ENCODE peak calls at places on chromosome 21, in eight cellular contexts. One of them, this sample, is unnamed. For H3K4me1 and H3K9me3, the result is how much of the 10 kb centered on the place peaks cover.

GRCh38 chr21:45075606-45076244 is 1.3 kb downstream of the ADARB1 start:
- DNase-seq in IMR-90: no peak
- DNase-seq in aorta: no peak
- DNase-seq in astrocyte: no peak
- DNase-seq in A549: no peak
- DNase-seq in uterus: no peak
- DNase-seq in upper lobe of right lung: no peak
- DNase-seq in CD4-positive, alpha-beta memory T cell: no peak
- DNase-seq in this sample: no peak

GRCh38 chr21:46156678-46157077 is 1.3 kb upstream of the FTCD start:
- DNase-seq in IMR-90: no peak
- DNase-seq in aorta: no peak
- DNase-seq in astrocyte: no peak
- DNase-seq in A549: no peak
- DNase-seq in uterus: no peak
- DNase-seq in upper lobe of right lung: no peak
- DNase-seq in CD4-positive, alpha-beta memory T cell: no peak
- DNase-seq in this sample: no peak

GRCh38 chr21:45593162-45594022 is 50.1 kb upstream of the PCBP3 start:
- DNase-seq in IMR-90: no peak
- DNase-seq in aorta: peak
- DNase-seq in astrocyte: no peak
- DNase-seq in A549: no peak
- DNase-seq in uterus: no peak
- DNase-seq in upper lobe of right lung: peak
- DNase-seq in CD4-positive, alpha-beta memory T cell: no peak
- DNase-seq in this sample: no peak

GRCh38 chr21:34907783-34908423 is 141.2 kb downstream of the RUNX1 start:
- DNase-seq in IMR-90: no peak
- DNase-seq in aorta: no peak
- DNase-seq in astrocyte: no peak
- DNase-seq in A549: no peak
- DNase-seq in uterus: no peak
- DNase-seq in upper lobe of right lung: no peak
- DNase-seq in CD4-positive, alpha-beta memory T cell: no peak
- DNase-seq in this sample: no peak

GRCh38 chr21:44640761-44641160 is 3.6 kb downstream of the KRTAP10-10 start:
- DNase-seq in IMR-90: no peak
- DNase-seq in aorta: no peak
- DNase-seq in astrocyte: no peak
- DNase-seq in A549: no peak
- DNase-seq in uterus: no peak
- DNase-seq in upper lobe of right lung: no peak
- DNase-seq in CD4-positive, alpha-beta memory T cell: no peak
- DNase-seq in this sample: no peak

GRCh38 chr21:36661511-36662309 is 37.2 kb upstream of the SIM2 start:
- DNase-seq in IMR-90: peak
- DNase-seq in aorta: no peak
- DNase-seq in astrocyte: no peak
- DNase-seq in A549: peak
- DNase-seq in uterus: no peak
- DNase-seq in upper lobe of right lung: no peak
- DNase-seq in CD4-positive, alpha-beta memory T cell: no peak
- DNase-seq in this sample: no peak

GRCh38 chr21:45749974-45750373 is 106.4 kb downstream of the PCBP3 start:
- DNase-seq in IMR-90: no peak
- DNase-seq in aorta: peak
- DNase-seq in astrocyte: no peak
- DNase-seq in A549: no peak
- DNase-seq in uterus: no peak
- DNase-seq in upper lobe of right lung: no peak
- DNase-seq in CD4-positive, alpha-beta memory T cell: no peak
- DNase-seq in this sample: no peak

GRCh38 chr21:27425574-27425973 is 458.7 kb upstream of the ADAMTS5 start:
- DNase-seq in IMR-90: peak
- DNase-seq in aorta: no peak
- DNase-seq in astrocyte: peak
- DNase-seq in A549: no peak
- DNase-seq in uterus: peak
- DNase-seq in upper lobe of right lung: no peak
- DNase-seq in CD4-positive, alpha-beta memory T cell: no peak
- DNase-seq in this sample: no peak

GRCh38 chr21:37868896-37869295 is 47.4 kb downstream of the KCNJ6 start:
- DNase-seq in IMR-90: peak
- DNase-seq in aorta: no peak
- DNase-seq in astrocyte: no peak
- DNase-seq in A549: no peak
- DNase-seq in uterus: no peak
- DNase-seq in upper lobe of right lung: no peak
- DNase-seq in CD4-positive, alpha-beta memory T cell: no peak
- DNase-seq in this sample: no peak

GRCh38 chr21:39030127-39030884 is 152.9 kb downstream of the PSMG1 start:
- DNase-seq in IMR-90: no peak
- DNase-seq in aorta: peak
- DNase-seq in astrocyte: no peak
- DNase-seq in A549: no peak
- DNase-seq in uterus: no peak
- DNase-seq in upper lobe of right lung: no peak
- DNase-seq in CD4-positive, alpha-beta memory T cell: no peak
- DNase-seq in this sample: no peak

GRCh38 chr21:39037807-39038405 is 145.3 kb downstream of the PSMG1 start:
- DNase-seq in IMR-90: peak
- DNase-seq in aorta: peak
- DNase-seq in astrocyte: no peak
- DNase-seq in A549: no peak
- DNase-seq in uterus: no peak
- DNase-seq in upper lobe of right lung: no peak
- DNase-seq in CD4-positive, alpha-beta memory T cell: no peak
- DNase-seq in this sample: no peak

GRCh38 chr21:39036581-39036980 is 146.7 kb downstream of the PSMG1 start:
- DNase-seq in IMR-90: no peak
- DNase-seq in aorta: peak
- DNase-seq in astrocyte: no peak
- DNase-seq in A549: no peak
- DNase-seq in uterus: no peak
- DNase-seq in upper lobe of right lung: no peak
- DNase-seq in CD4-positive, alpha-beta memory T cell: no peak
- DNase-seq in this sample: no peak

GRCh38 chr21:39034590-39035536 is 148.4 kb downstream of the PSMG1 start:
- DNase-seq in IMR-90: no peak
- DNase-seq in aorta: peak
- DNase-seq in astrocyte: no peak
- DNase-seq in A549: no peak
- DNase-seq in uterus: no peak
- DNase-seq in upper lobe of right lung: no peak
- DNase-seq in CD4-positive, alpha-beta memory T cell: no peak
- DNase-seq in this sample: no peak

DNA sequence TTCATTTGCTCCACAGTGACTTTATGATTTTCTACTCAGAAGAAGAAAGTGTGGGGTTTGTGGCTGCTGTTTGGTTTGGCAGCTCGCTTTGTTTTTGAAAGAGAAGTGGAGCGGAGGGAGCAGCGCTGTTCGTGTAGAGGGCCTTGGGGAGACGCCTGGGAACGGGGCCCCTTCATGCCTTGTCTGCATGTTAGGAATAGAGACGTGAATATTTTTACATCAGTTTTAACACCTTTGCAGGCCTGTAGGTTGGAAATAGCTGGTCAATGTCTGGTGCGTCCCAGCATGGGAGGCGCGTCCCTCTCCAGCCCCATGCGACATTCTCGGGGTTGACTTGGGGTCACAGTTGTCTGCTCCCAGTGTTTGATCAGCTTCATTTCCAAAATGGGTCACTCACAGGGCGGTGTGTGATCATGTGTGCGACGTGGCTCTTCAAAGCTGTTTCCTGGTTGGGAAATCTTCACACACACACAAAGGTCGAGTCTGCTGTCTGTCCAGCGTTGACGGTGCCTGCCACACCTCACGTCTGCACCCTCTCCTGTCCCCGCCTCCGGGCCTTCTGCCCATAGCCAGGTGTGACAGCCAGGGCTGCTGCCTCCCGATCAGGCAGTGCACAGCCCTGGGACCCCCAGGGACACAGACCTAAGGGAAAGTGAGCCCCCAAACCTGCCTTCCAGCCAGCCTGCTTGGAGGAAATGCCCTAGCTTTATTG is 149.2 kb downstream of the PSMG1 start:
- DNase-seq in IMR-90: no peak
- DNase-seq in aorta: peak
- DNase-seq in astrocyte: no peak
- DNase-seq in A549: no peak
- DNase-seq in uterus: no peak
- DNase-seq in upper lobe of right lung: peak
- DNase-seq in CD4-positive, alpha-beta memory T cell: no peak
- DNase-seq in this sample: no peak
- H3K4me1 ChIP-seq in IMR-90: under half
- H3K4me1 ChIP-seq in aorta: under half
- H3K4me1 ChIP-seq in astrocyte: under half
- H3K4me1 ChIP-seq in A549: under half
- H3K4me1 ChIP-seq in uterus: under half
- H3K4me1 ChIP-seq in upper lobe of right lung: under half
- H3K4me1 ChIP-seq in CD4-positive, alpha-beta memory T cell: under half
- H3K4me1 ChIP-seq in this sample: under half

DNA sequence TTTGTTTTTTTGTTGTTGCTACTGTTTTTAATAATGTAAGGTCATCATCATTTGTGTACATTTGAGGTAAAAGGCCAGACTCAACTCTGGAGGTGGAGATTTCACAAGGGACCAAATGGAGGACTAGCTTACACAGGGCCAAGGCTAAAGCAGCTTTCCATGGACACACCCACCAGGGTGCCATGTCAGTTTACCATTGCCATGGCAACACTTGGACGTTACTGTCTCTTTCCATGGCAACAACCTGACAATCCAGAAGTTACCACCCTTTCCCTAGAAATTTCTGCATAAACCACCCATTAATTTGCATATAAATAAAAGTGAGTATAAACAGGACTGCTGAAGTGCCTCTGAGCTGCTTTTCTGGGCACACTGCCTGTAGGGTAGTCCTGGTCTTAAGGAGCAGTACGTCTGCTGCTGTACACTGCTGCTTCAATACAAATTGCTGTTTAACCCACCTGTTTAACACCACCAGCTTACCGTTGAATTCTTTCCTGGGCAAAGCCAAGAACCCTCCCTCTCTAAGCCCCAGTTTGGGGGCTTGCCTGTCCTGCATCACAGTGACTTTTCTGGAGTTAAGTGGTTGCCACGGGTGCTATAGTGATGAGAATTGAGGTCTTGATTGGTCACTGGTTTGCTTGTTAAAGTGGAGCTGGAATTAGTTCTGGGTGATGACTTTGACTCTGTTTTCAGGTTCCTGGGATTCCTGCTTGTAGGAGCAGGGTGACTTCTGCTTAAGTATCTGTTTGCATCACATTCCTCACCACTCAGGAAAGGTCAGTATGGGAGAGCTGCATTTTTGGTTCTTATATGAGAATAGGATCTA is 83.3 kb downstream of the CLDN17 start:
- DNase-seq in IMR-90: no peak
- DNase-seq in aorta: no peak
- DNase-seq in astrocyte: no peak
- DNase-seq in A549: no peak
- DNase-seq in uterus: no peak
- DNase-seq in upper lobe of right lung: no peak
- DNase-seq in CD4-positive, alpha-beta memory T cell: no peak
- DNase-seq in this sample: no peak
- H3K27ac ChIP-seq in IMR-90: no peak
- H3K27ac ChIP-seq in aorta: no peak
- H3K27ac ChIP-seq in astrocyte: no peak
- H3K27ac ChIP-seq in A549: no peak
- H3K27ac ChIP-seq in uterus: no peak
- H3K27ac ChIP-seq in upper lobe of right lung: no peak
- H3K27ac ChIP-seq in CD4-positive, alpha-beta memory T cell: no peak
- H3K27ac ChIP-seq in this sample: no peak

GRCh38 chr21:28427356-28428022 is 565.2 kb downstream of the LTN1 start:
- DNase-seq in IMR-90: peak
- DNase-seq in aorta: no peak
- DNase-seq in astrocyte: peak
- DNase-seq in A549: no peak
- DNase-seq in uterus: no peak
- DNase-seq in upper lobe of right lung: no peak
- DNase-seq in CD4-positive, alpha-beta memory T cell: no peak
- DNase-seq in this sample: no peak

GRCh38 chr21:28431022-28431421 is 561.7 kb downstream of the LTN1 start:
- DNase-seq in IMR-90: peak
- DNase-seq in aorta: no peak
- DNase-seq in astrocyte: peak
- DNase-seq in A549: no peak
- DNase-seq in uterus: no peak
- DNase-seq in upper lobe of right lung: no peak
- DNase-seq in CD4-positive, alpha-beta memory T cell: no peak
- DNase-seq in this sample: no peak

GRCh38 chr21:28436286-28436932 is 556.3 kb downstream of the LTN1 start:
- DNase-seq in IMR-90: peak
- DNase-seq in aorta: no peak
- DNase-seq in astrocyte: peak
- DNase-seq in A549: no peak
- DNase-seq in uterus: peak
- DNase-seq in upper lobe of right lung: no peak
- DNase-seq in CD4-positive, alpha-beta memory T cell: no peak
- DNase-seq in this sample: no peak

GRCh38 chr21:28429161-28429560 is 563.5 kb downstream of the LTN1 start:
- DNase-seq in IMR-90: peak
- DNase-seq in aorta: no peak
- DNase-seq in astrocyte: no peak
- DNase-seq in A549: no peak
- DNase-seq in uterus: no peak
- DNase-seq in upper lobe of right lung: no peak
- DNase-seq in CD4-positive, alpha-beta memory T cell: no peak
- DNase-seq in this sample: no peak

DNA sequence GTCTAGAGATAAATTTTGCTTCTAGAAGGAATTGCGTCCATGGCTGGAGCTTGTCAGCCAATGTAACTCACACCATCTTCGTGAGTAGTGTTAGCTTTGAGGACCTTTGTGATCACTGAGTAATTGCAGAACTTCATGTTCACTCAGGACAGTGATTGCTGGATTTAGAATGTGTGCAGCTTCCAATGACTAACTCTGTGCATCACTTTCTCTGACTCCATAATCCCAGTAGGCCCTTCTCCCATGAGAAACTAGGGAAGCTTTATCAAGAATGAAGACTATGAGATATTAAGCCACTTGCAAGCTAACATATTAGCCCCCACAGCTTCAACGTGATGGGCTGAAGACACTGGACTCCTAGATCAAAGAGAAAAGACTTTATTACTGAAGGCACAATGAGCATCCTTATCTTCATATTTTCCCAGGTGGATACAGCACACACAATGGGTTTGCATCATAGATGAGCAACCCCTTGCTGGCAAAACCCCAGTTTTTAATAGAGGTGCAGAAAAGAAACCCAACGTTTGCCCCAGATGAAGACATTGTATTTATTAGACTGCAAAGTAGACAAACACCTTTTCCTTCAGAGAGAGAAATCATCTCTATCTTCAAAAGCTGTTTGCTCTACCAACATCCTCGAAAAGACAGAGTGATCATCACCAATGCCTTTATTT is 561.0 kb downstream of the LTN1 start:
- DNase-seq in IMR-90: peak
- DNase-seq in aorta: no peak
- DNase-seq in astrocyte: no peak
- DNase-seq in A549: no peak
- DNase-seq in uterus: no peak
- DNase-seq in upper lobe of right lung: no peak
- DNase-seq in CD4-positive, alpha-beta memory T cell: no peak
- DNase-seq in this sample: no peak
- H3K9me3 ChIP-seq in IMR-90: under half
- H3K9me3 ChIP-seq in aorta: under half
- H3K9me3 ChIP-seq in astrocyte: under half
- H3K9me3 ChIP-seq in A549: under half
- H3K9me3 ChIP-seq in uterus: under half
- H3K9me3 ChIP-seq in upper lobe of right lung: under half
- H3K9me3 ChIP-seq in CD4-positive, alpha-beta memory T cell: under half
- H3K9me3 ChIP-seq in this sample: under half

GRCh38 chr21:42118121-42118795 is 47.1 kb downstream of the UMODL1 start:
- DNase-seq in IMR-90: no peak
- DNase-seq in aorta: no peak
- DNase-seq in astrocyte: no peak
- DNase-seq in A549: no peak
- DNase-seq in uterus: no peak
- DNase-seq in upper lobe of right lung: no peak
- DNase-seq in CD4-positive, alpha-beta memory T cell: no peak
- DNase-seq in this sample: no peak
- H3K4me1 ChIP-seq in IMR-90: under half
- H3K4me1 ChIP-seq in aorta: under half
- H3K4me1 ChIP-seq in astrocyte: under half
- H3K4me1 ChIP-seq in A549: under half
- H3K4me1 ChIP-seq in uterus: under half
- H3K4me1 ChIP-seq in upper lobe of right lung: under half
- H3K4me1 ChIP-seq in CD4-positive, alpha-beta memory T cell: under half
- H3K4me1 ChIP-seq in this sample: under half